ENCODE peak calls at places on chromosomes 6 and 20, in nine cellular contexts. One of them, this sample, is unnamed.

GRCh38 chr6:148570456-148570855 is 176.4 kb upstream of the UST start:
- DNase-seq in EL: no peak
- DNase-seq in NK-92 treated with Interleukin-12 subunit alpha and Interleukin-12 subunit beta, amount 100 ng/mL, for 24 hours: no peak
- DNase-seq in 8988T: no peak
- DNase-seq in lower lobe of right lung: no peak
- DNase-seq in activated T-helper 1 cell treated with anti-CD3 and anti-CD28 coated beads, Interleukin-2, amount 50 U/mL, for 16 hours: no peak
- DNase-seq in DMS 273 treated with DMSO at 0.1 percent for 48 hours: no peak
- DNase-seq in HTR-8/SVneo: no peak
- DNase-seq in left ventricle myocardium inferior: no peak
- DNase-seq in this sample: no peak

GRCh38 chr6:112311950-112312547 is 35.1 kb upstream of the RFPL4B start:
- DNase-seq in lower lobe of right lung: no peak
- DNase-seq in 8988T: no peak
- DNase-seq in EL: peak
- DNase-seq in DMS 273 treated with DMSO at 0.1 percent for 48 hours: no peak
- DNase-seq in HTR-8/SVneo: peak
- DNase-seq in activated T-helper 1 cell treated with anti-CD3 and anti-CD28 coated beads, Interleukin-2, amount 50 U/mL, for 16 hours: no peak
- DNase-seq in NK-92 treated with Interleukin-12 subunit alpha and Interleukin-12 subunit beta, amount 100 ng/mL, for 24 hours: no peak
- DNase-seq in left ventricle myocardium inferior: no peak
- DNase-seq in this sample: no peak

GRCh38 chr6:9195322-9195721 is 760.0 kb upstream of the SLC35B3 start:
- DNase-seq in lower lobe of right lung: no peak
- DNase-seq in EL: no peak
- DNase-seq in 8988T: no peak
- DNase-seq in DMS 273 treated with DMSO at 0.1 percent for 48 hours: no peak
- DNase-seq in HTR-8/SVneo: no peak
- DNase-seq in NK-92 treated with Interleukin-12 subunit alpha and Interleukin-12 subunit beta, amount 100 ng/mL, for 24 hours: no peak
- DNase-seq in activated T-helper 1 cell treated with anti-CD3 and anti-CD28 coated beads, Interleukin-2, amount 50 U/mL, for 16 hours: no peak
- DNase-seq in left ventricle myocardium inferior: no peak
- DNase-seq in this sample: no peak

GRCh38 chr6:27863962-27864905 is 48.0 kb downstream of the OR2B2 start:
- DNase-seq in NK-92 treated with Interleukin-12 subunit alpha and Interleukin-12 subunit beta, amount 100 ng/mL, for 24 hours: no peak
- DNase-seq in 8988T: no peak
- DNase-seq in EL: peak
- DNase-seq in HTR-8/SVneo: no peak
- DNase-seq in activated T-helper 1 cell treated with anti-CD3 and anti-CD28 coated beads, Interleukin-2, amount 50 U/mL, for 16 hours: no peak
- DNase-seq in left ventricle myocardium inferior: no peak
- DNase-seq in lower lobe of right lung: peak
- DNase-seq in DMS 273 treated with DMSO at 0.1 percent for 48 hours: no peak
- DNase-seq in this sample: no peak

GRCh38 chr20:13788167-13788834 is 3.5 kb downstream of the NDUFAF5 start:
- DNase-seq in HTR-8/SVneo: peak
- DNase-seq in activated T-helper 1 cell treated with anti-CD3 and anti-CD28 coated beads, Interleukin-2, amount 50 U/mL, for 16 hours: no peak
- DNase-seq in EL: peak
- DNase-seq in NK-92 treated with Interleukin-12 subunit alpha and Interleukin-12 subunit beta, amount 100 ng/mL, for 24 hours: no peak
- DNase-seq in lower lobe of right lung: no peak
- DNase-seq in 8988T: peak
- DNase-seq in DMS 273 treated with DMSO at 0.1 percent for 48 hours: peak
- DNase-seq in left ventricle myocardium inferior: no peak
- DNase-seq in this sample: peak

GRCh38 chr6:4370066-4370465 is 234.7 kb upstream of the ECI2 start:
- DNase-seq in HTR-8/SVneo: peak
- DNase-seq in left ventricle myocardium inferior: no peak
- DNase-seq in lower lobe of right lung: no peak
- DNase-seq in NK-92 treated with Interleukin-12 subunit alpha and Interleukin-12 subunit beta, amount 100 ng/mL, for 24 hours: no peak
- DNase-seq in EL: peak
- DNase-seq in 8988T: peak
- DNase-seq in DMS 273 treated with DMSO at 0.1 percent for 48 hours: no peak
- DNase-seq in activated T-helper 1 cell treated with anti-CD3 and anti-CD28 coated beads, Interleukin-2, amount 50 U/mL, for 16 hours: no peak
- DNase-seq in this sample: no peak

GRCh38 chr20:21509079-21509596 is 4.7 kb downstream of the NKX2-2 start:
- DNase-seq in 8988T: no peak
- DNase-seq in lower lobe of right lung: no peak
- DNase-seq in NK-92 treated with Interleukin-12 subunit alpha and Interleukin-12 subunit beta, amount 100 ng/mL, for 24 hours: no peak
- DNase-seq in HTR-8/SVneo: no peak
- DNase-seq in EL: no peak
- DNase-seq in left ventricle myocardium inferior: no peak
- DNase-seq in DMS 273 treated with DMSO at 0.1 percent for 48 hours: no peak
- DNase-seq in activated T-helper 1 cell treated with anti-CD3 and anti-CD28 coated beads, Interleukin-2, amount 50 U/mL, for 16 hours: no peak
- DNase-seq in this sample: no peak

GRCh38 chr6:27547157-27548075 is 74.5 kb upstream of the ZNF184 start:
- DNase-seq in activated T-helper 1 cell treated with anti-CD3 and anti-CD28 coated beads, Interleukin-2, amount 50 U/mL, for 16 hours: no peak
- DNase-seq in NK-92 treated with Interleukin-12 subunit alpha and Interleukin-12 subunit beta, amount 100 ng/mL, for 24 hours: no peak
- DNase-seq in DMS 273 treated with DMSO at 0.1 percent for 48 hours: peak
- DNase-seq in EL: peak
- DNase-seq in lower lobe of right lung: no peak
- DNase-seq in 8988T: no peak
- DNase-seq in HTR-8/SVneo: peak
- DNase-seq in left ventricle myocardium inferior: no peak
- DNase-seq in this sample: no peak

GRCh38 chr6:139587469-139587868 is 213.0 kb upstream of the CITED2 start:
- DNase-seq in EL: peak
- DNase-seq in HTR-8/SVneo: peak
- DNase-seq in NK-92 treated with Interleukin-12 subunit alpha and Interleukin-12 subunit beta, amount 100 ng/mL, for 24 hours: no peak
- DNase-seq in activated T-helper 1 cell treated with anti-CD3 and anti-CD28 coated beads, Interleukin-2, amount 50 U/mL, for 16 hours: no peak
- DNase-seq in left ventricle myocardium inferior: no peak
- DNase-seq in 8988T: peak
- DNase-seq in DMS 273 treated with DMSO at 0.1 percent for 48 hours: no peak
- DNase-seq in lower lobe of right lung: no peak
- DNase-seq in this sample: no peak

GRCh38 chr6:148831064-148831463 is 84.2 kb downstream of the UST start:
- DNase-seq in EL: peak
- DNase-seq in lower lobe of right lung: no peak
- DNase-seq in 8988T: no peak
- DNase-seq in NK-92 treated with Interleukin-12 subunit alpha and Interleukin-12 subunit beta, amount 100 ng/mL, for 24 hours: no peak
- DNase-seq in HTR-8/SVneo: no peak
- DNase-seq in DMS 273 treated with DMSO at 0.1 percent for 48 hours: no peak
- DNase-seq in activated T-helper 1 cell treated with anti-CD3 and anti-CD28 coated beads, Interleukin-2, amount 50 U/mL, for 16 hours: no peak
- DNase-seq in left ventricle myocardium inferior: no peak
- DNase-seq in this sample: no peak

GRCh38 chr6:153302133-153302532 is 171.1 kb upstream of the RGS17 start:
- DNase-seq in EL: no peak
- DNase-seq in 8988T: no peak
- DNase-seq in lower lobe of right lung: no peak
- DNase-seq in left ventricle myocardium inferior: no peak
- DNase-seq in NK-92 treated with Interleukin-12 subunit alpha and Interleukin-12 subunit beta, amount 100 ng/mL, for 24 hours: no peak
- DNase-seq in DMS 273 treated with DMSO at 0.1 percent for 48 hours: no peak
- DNase-seq in activated T-helper 1 cell treated with anti-CD3 and anti-CD28 coated beads, Interleukin-2, amount 50 U/mL, for 16 hours: no peak
- DNase-seq in HTR-8/SVneo: no peak
- DNase-seq in this sample: no peak

GRCh38 chr6:157625764-157626163 is 197.3 kb upstream of the SNX9 start:
- DNase-seq in activated T-helper 1 cell treated with anti-CD3 and anti-CD28 coated beads, Interleukin-2, amount 50 U/mL, for 16 hours: no peak
- DNase-seq in lower lobe of right lung: no peak
- DNase-seq in HTR-8/SVneo: no peak
- DNase-seq in EL: no peak
- DNase-seq in left ventricle myocardium inferior: no peak
- DNase-seq in 8988T: no peak
- DNase-seq in NK-92 treated with Interleukin-12 subunit alpha and Interleukin-12 subunit beta, amount 100 ng/mL, for 24 hours: no peak
- DNase-seq in DMS 273 treated with DMSO at 0.1 percent for 48 hours: no peak
- DNase-seq in this sample: no peak

GRCh38 chr20:17533396-17533795 is 2.2 kb upstream of the BFSP1 start:
- DNase-seq in 8988T: peak
- DNase-seq in HTR-8/SVneo: peak
- DNase-seq in NK-92 treated with Interleukin-12 subunit alpha and Interleukin-12 subunit beta, amount 100 ng/mL, for 24 hours: no peak
- DNase-seq in EL: peak
- DNase-seq in DMS 273 treated with DMSO at 0.1 percent for 48 hours: no peak
- DNase-seq in activated T-helper 1 cell treated with anti-CD3 and anti-CD28 coated beads, Interleukin-2, amount 50 U/mL, for 16 hours: no peak
- DNase-seq in lower lobe of right lung: no peak
- DNase-seq in left ventricle myocardium inferior: no peak
- DNase-seq in this sample: peak